ENCODE peak calls at places on chromosomes 12 and 14, in nine cellular contexts. K is NCI-H2227 treated with DMSO at 0.1 percent for 48 hours; D is EH; G is stimulated activated CD4-positive, alpha-beta T cell treated with anti-CD3 and anti-CD28 coated beads, Interleukin-4, amount 100 ng/mL, for 48 hours; C is activated CD4-positive, CD25-positive, alpha-beta regulatory T cell treated with anti-CD3 and anti-CD28 coated beads, Interleukin-2, amount 50 U/mL, for 16 hours; R is H9; N is progenitor cell of endocrine pancreas; P is adrenal gland; T is mammary epithelial cell. V is an unnamed sample.

GRCh38 chr14:45426685-45427282 is 173.8 kb upstream of the MIS18BP1 start:
- DNase-seq in C (no peak), D (peak; percentile 51), N (no peak), R (peak; percentile 37), G (no peak), K (no peak), P (no peak), T (peak; percentile 49), V (peak; percentile 47)

GRCh38 chr14:55366271-55366670 is 45.4 kb downstream of the ATG14 start:
- DNase-seq in R (no peak), T (peak; percentile 42), P (no peak), K (no peak), D (peak; percentile 78), G (no peak), C (no peak), N (no peak), V (no peak)

GRCh38 chr14:105358140-105358846 is 40.0 kb upstream of the TEX22 start:
- DNase-seq in C (no peak), N (no peak), D (no peak), R (no peak), T (no peak), K (no peak), P (no peak), G (no peak), V (no peak)

GRCh38 chr14:69424139-69424923 is 25.8 kb downstream of the SLC39A9 start:
- DNase-seq in N (no peak), D (peak; percentile 60), R (no peak), T (peak; percentile 4), K (no peak), C (no peak), P (no peak), G (no peak), V (no peak)

GRCh38 chr12:79444089-79444488 is 246.7 kb downstream of the PAWR start:
- DNase-seq in P (peak; percentile 13), N (no peak), C (no peak), K (no peak), T (peak; percentile 46), G (no peak), R (no peak), D (peak; percentile 52), V (no peak)

GRCh38 chr12:89064780-89065179 is 287.5 kb downstream of the DUSP6 start:
- DNase-seq in P (no peak), T (peak; percentile 95), N (no peak), C (no peak), K (no peak), G (no peak), R (no peak), D (peak; percentile 90), V (no peak)

GRCh38 chr12:124837958-124838803 is 25.5 kb downstream of the SCARB1 start:
- DNase-seq in C (no peak), N (no peak), K (peak; percentile 24), G (no peak), R (no peak), D (peak; percentile 99), P (peak; percentile 98), T (peak; percentile 98), V (peak; percentile 97)

GRCh38 chr14:104237651-104238423 is 99.5 kb downstream of the KIF26A start:
- DNase-seq in P (no peak), K (no peak), G (no peak), D (no peak), C (no peak), N (peak; percentile 7), T (no peak), R (peak; percentile 18), V (no peak)

GRCh38 chr14:41586237-41586636 is 20.4 kb upstream of the LRFN5 start:
- DNase-seq in G (no peak), C (no peak), R (no peak), D (no peak), T (no peak), K (no peak), P (no peak), N (no peak), V (no peak)

GRCh38 chr12:104603545-104603973 is 146.8 kb downstream of the CHST11 start:
- DNase-seq in K (no peak), R (no peak), G (no peak), T (peak; percentile 68), P (no peak), D (peak; percentile 75), C (no peak), N (no peak), V (no peak)

GRCh38 chr14:32593290-32593942 is 264.3 kb downstream of the AKAP6 start:
- DNase-seq in K (no peak), T (peak; percentile 42), D (peak; percentile 98), N (no peak), P (no peak), C (no peak), G (no peak), R (no peak), V (no peak)

GRCh38 chr14:31207287-31207745 is 277 bp downstream of the HECTD1 start:
- DNase-seq in G (no peak), P (no peak), K (no peak), N (no peak), R (no peak), D (no peak), T (peak; percentile 84), C (no peak), V (no peak)

V was measured in cardiac muscle cell.